ENCODE peak calls at places on chromosomes 7 and 10, in six cellular contexts. I is kidney glomerular epithelial cell; Z is GM18507; U is neural crest cell; Y is stimulated activated CD4-positive, alpha-beta T cell treated with anti-CD3 and anti-CD28 coated beads, Interleukin-2, amount 100 ng/mL, for 4 hours; B is EL. W is an unnamed sample.

GRCh38 chr7:45447296-45447695 is 126.9 kb upstream of the ADCY1 start:
- DNase-seq in I (no peak), Z (no peak), Y (no peak), U (no peak), B (no peak), W (no peak)

GRCh38 chr7:37182011-37182478 is 266.6 kb downstream of the ELMO1 start:
- DNase-seq in Y (peak), Z (peak), B (peak), U (peak), I (peak), W (peak)

GRCh38 chr7:117402109-117402508 is 25.2 kb downstream of the ASZ1 start:
- DNase-seq in I (peak), B (peak), Z (no peak), U (no peak), Y (no peak), W (no peak)

GRCh38 chr10:52897162-52897561 is 124.6 kb upstream of the MBL2 start:
- DNase-seq in U (no peak), I (no peak), Y (no peak), Z (no peak), B (no peak), W (no peak)

GRCh38 chr7:2417981-2418481 is 14.6 kb downstream of the CHST12 start:
- DNase-seq in B (peak), Z (no peak), U (no peak), Y (no peak), I (no peak), W (no peak)

GRCh38 chr7:48355346-48355745 is 184.1 kb downstream of the ABCA13 start:
- DNase-seq in Y (no peak), Z (no peak), I (no peak), U (no peak), B (no peak), W (no peak)

GRCh38 chr10:132355297-132355696 is 23.3 kb downstream of the LRRC27 start:
- DNase-seq in Y (no peak), U (no peak), B (no peak), I (no peak), Z (no peak), W (no peak)

GRCh38 chr10:87617503-87617902 is 42.2 kb upstream of the PAPSS2 start:
- DNase-seq in Y (no peak), U (no peak), I (no peak), Z (no peak), B (no peak), W (no peak)

GRCh38 chr7:90271753-90272152 is 26.8 kb downstream of the CFAP69 start:
- DNase-seq in B (peak), Y (no peak), I (no peak), U (no peak), Z (no peak), W (no peak)